ENCODE peak calls at places on chromosomes 4 and X, in seven cellular contexts. One of them, this sample, is unnamed.

GRCh38 chrX:43822015-43822414 is 60.2 kb downstream of the MAOB start:
- DNase-seq in spleen: no peak
- DNase-seq in psoas muscle: no peak
- DNase-seq in lower lobe of right lung: no peak
- DNase-seq in left ventricle myocardium inferior: no peak
- DNase-seq in endodermal cell: no peak
- DNase-seq in GM23248: peak; percentile 45
- DNase-seq in this sample: no peak

GRCh38 chrX:128460835-128461234 is 408.6 kb upstream of the ACTRT1 start:
- DNase-seq in spleen: no peak
- DNase-seq in psoas muscle: no peak
- DNase-seq in lower lobe of right lung: no peak
- DNase-seq in left ventricle myocardium inferior: no peak
- DNase-seq in endodermal cell: peak; percentile 45
- DNase-seq in GM23248: no peak
- DNase-seq in this sample: no peak

GRCh38 chr4:10095296-10095991 is 21.2 kb downstream of the WDR1 start:
- DNase-seq in spleen: no peak
- DNase-seq in psoas muscle: peak; percentile 25
- DNase-seq in lower lobe of right lung: no peak
- DNase-seq in left ventricle myocardium inferior: no peak
- DNase-seq in endodermal cell: no peak
- DNase-seq in GM23248: peak; percentile 37
- DNase-seq in this sample: no peak

GRCh38 chrX:41336447-41336846 is 2.5 kb downstream of the DDX3X start:
- DNase-seq in spleen: no peak
- DNase-seq in psoas muscle: no peak
- DNase-seq in lower lobe of right lung: no peak
- DNase-seq in left ventricle myocardium inferior: no peak
- DNase-seq in endodermal cell: peak; percentile 51
- DNase-seq in GM23248: no peak
- DNase-seq in this sample: no peak

GRCh38 chr4:151678048-151678853 is 82.6 kb downstream of the GATB start:
- DNase-seq in spleen: no peak
- DNase-seq in psoas muscle: no peak
- DNase-seq in lower lobe of right lung: no peak
- DNase-seq in left ventricle myocardium inferior: no peak
- DNase-seq in endodermal cell: no peak
- DNase-seq in GM23248: no peak
- DNase-seq in this sample: no peak

GRCh38 chr4:98466868-98467599 is 191.4 kb downstream of the TSPAN5 start:
- DNase-seq in spleen: no peak
- DNase-seq in psoas muscle: no peak
- DNase-seq in lower lobe of right lung: no peak
- DNase-seq in left ventricle myocardium inferior: no peak
- DNase-seq in endodermal cell: no peak
- DNase-seq in GM23248: peak; percentile 30
- DNase-seq in this sample: no peak

GRCh38 chr4:57148831-57149230 is 38.6 kb upstream of the IGFBP7 start:
- DNase-seq in spleen: no peak
- DNase-seq in psoas muscle: no peak
- DNase-seq in lower lobe of right lung: no peak
- DNase-seq in left ventricle myocardium inferior: no peak
- DNase-seq in endodermal cell: no peak
- DNase-seq in GM23248: peak; percentile 90
- DNase-seq in this sample: no peak

GRCh38 chrX:99078301-99078700 is 1331.8 kb downstream of the PCDH19 start:
- DNase-seq in spleen: no peak
- DNase-seq in psoas muscle: peak; percentile 9
- DNase-seq in lower lobe of right lung: no peak
- DNase-seq in left ventricle myocardium inferior: no peak
- DNase-seq in endodermal cell: no peak
- DNase-seq in GM23248: no peak
- DNase-seq in this sample: no peak

GRCh38 chrX:112235547-112235946 is 153.0 kb upstream of the TRPC5 start:
- DNase-seq in spleen: no peak
- DNase-seq in psoas muscle: no peak
- DNase-seq in lower lobe of right lung: no peak
- DNase-seq in left ventricle myocardium inferior: no peak
- DNase-seq in endodermal cell: no peak
- DNase-seq in GM23248: no peak
- DNase-seq in this sample: no peak

GRCh38 chrX:104318330-104319009 is 63.7 kb upstream of the ESX1 start:
- DNase-seq in spleen: no peak
- DNase-seq in psoas muscle: no peak
- DNase-seq in lower lobe of right lung: no peak
- DNase-seq in left ventricle myocardium inferior: no peak
- DNase-seq in endodermal cell: no peak
- DNase-seq in GM23248: peak; percentile 77
- DNase-seq in this sample: peak; percentile 62

GRCh38 chr4:22315643-22316042 is 200.2 kb downstream of the ADGRA3 start:
- DNase-seq in spleen: no peak
- DNase-seq in psoas muscle: no peak
- DNase-seq in lower lobe of right lung: no peak
- DNase-seq in left ventricle myocardium inferior: no peak
- DNase-seq in endodermal cell: no peak
- DNase-seq in GM23248: peak; percentile 67
- DNase-seq in this sample: no peak

GRCh38 chr4:102114118-102114630 is 231.1 kb downstream of the SLC39A8 start:
- DNase-seq in spleen: no peak
- DNase-seq in psoas muscle: no peak
- DNase-seq in lower lobe of right lung: no peak
- DNase-seq in left ventricle myocardium inferior: no peak
- DNase-seq in endodermal cell: no peak
- DNase-seq in GM23248: no peak
- DNase-seq in this sample: no peak

GRCh38 chrX:45714864-45715263 is 514.2 kb upstream of the DIPK2B start:
- DNase-seq in spleen: no peak
- DNase-seq in psoas muscle: no peak
- DNase-seq in lower lobe of right lung: no peak
- DNase-seq in left ventricle myocardium inferior: no peak
- DNase-seq in endodermal cell: no peak
- DNase-seq in GM23248: peak; percentile 79
- DNase-seq in this sample: no peak

GRCh38 chr4:19472669-19473068 is 779.0 kb upstream of the SLIT2 start:
- DNase-seq in spleen: no peak
- DNase-seq in psoas muscle: no peak
- DNase-seq in lower lobe of right lung: no peak
- DNase-seq in left ventricle myocardium inferior: no peak
- DNase-seq in endodermal cell: no peak
- DNase-seq in GM23248: peak; percentile 2
- DNase-seq in this sample: no peak

GRCh38 chrX:74421181-74422028 is at the start of gene SLC16A2:
- DNase-seq in spleen: peak; percentile 80
- DNase-seq in psoas muscle: peak; percentile 67
- DNase-seq in lower lobe of right lung: peak; percentile 61
- DNase-seq in left ventricle myocardium inferior: peak; percentile 70
- DNase-seq in endodermal cell: peak; percentile 85
- DNase-seq in GM23248: peak; percentile 75
- DNase-seq in this sample: peak; percentile 75

GRCh38 chr4:168621806-168622589 is 125.1 kb downstream of the PALLD start:
- DNase-seq in spleen: no peak
- DNase-seq in psoas muscle: no peak
- DNase-seq in lower lobe of right lung: no peak
- DNase-seq in left ventricle myocardium inferior: no peak
- DNase-seq in endodermal cell: no peak
- DNase-seq in GM23248: peak; percentile 74
- DNase-seq in this sample: no peak

GRCh38 chr4:155807021-155807420 is 48.2 kb downstream of the GUCY1B1 start:
- DNase-seq in spleen: no peak
- DNase-seq in psoas muscle: no peak
- DNase-seq in lower lobe of right lung: no peak
- DNase-seq in left ventricle myocardium inferior: no peak
- DNase-seq in endodermal cell: no peak
- DNase-seq in GM23248: peak; percentile 39
- DNase-seq in this sample: no peak

GRCh38 chrX:118726887-118727685 is at the start of gene IL13RA1:
- DNase-seq in spleen: peak; percentile 89
- DNase-seq in psoas muscle: peak; percentile 81
- DNase-seq in lower lobe of right lung: peak; percentile 87
- DNase-seq in left ventricle myocardium inferior: peak; percentile 76
- DNase-seq in endodermal cell: peak; percentile 91
- DNase-seq in GM23248: peak; percentile 91
- DNase-seq in this sample: peak; percentile 66

GRCh38 chr4:144451771-144452170 is 194.2 kb upstream of the HHIP start:
- DNase-seq in spleen: no peak
- DNase-seq in psoas muscle: no peak
- DNase-seq in lower lobe of right lung: no peak
- DNase-seq in left ventricle myocardium inferior: no peak
- DNase-seq in endodermal cell: no peak
- DNase-seq in GM23248: no peak
- DNase-seq in this sample: no peak
- H3K4me1 ChIP-seq in spleen: no peaks in the 10 kb centered on the region
- H3K4me1 ChIP-seq in psoas muscle: no peaks in the 10 kb centered on the region
- H3K4me1 ChIP-seq in lower lobe of right lung: no peaks in the 10 kb centered on the region
- H3K4me1 ChIP-seq in left ventricle myocardium inferior: no peaks in the 10 kb centered on the region
- H3K4me1 ChIP-seq in endodermal cell: no peaks in the 10 kb centered on the region
- H3K4me1 ChIP-seq in GM23248: no peaks in the 10 kb centered on the region
- H3K4me1 ChIP-seq in this sample: no peaks in the 10 kb centered on the region

GRCh38 chrX:150362599-150363481 is at the start of gene MAMLD1:
- DNase-seq in spleen: peak; percentile 89
- DNase-seq in psoas muscle: peak; percentile 78
- DNase-seq in lower lobe of right lung: peak; percentile 76
- DNase-seq in left ventricle myocardium inferior: peak; percentile 75
- DNase-seq in endodermal cell: peak; percentile 71
- DNase-seq in GM23248: peak; percentile 87
- DNase-seq in this sample: no peak

GRCh38 chrX:150363561-150364346 is 637 bp downstream of the MAMLD1 start:
- DNase-seq in spleen: peak; percentile 80
- DNase-seq in psoas muscle: peak; percentile 35
- DNase-seq in lower lobe of right lung: peak; percentile 47
- DNase-seq in left ventricle myocardium inferior: peak; percentile 19
- DNase-seq in endodermal cell: peak; percentile 67
- DNase-seq in GM23248: peak; percentile 76
- DNase-seq in this sample: no peak

GRCh38 chrX:150365051-150365952 is 2.2 kb downstream of the MAMLD1 start:
- DNase-seq in spleen: peak; percentile 87
- DNase-seq in psoas muscle: peak; percentile 75
- DNase-seq in lower lobe of right lung: peak; percentile 70
- DNase-seq in left ventricle myocardium inferior: peak; percentile 76
- DNase-seq in endodermal cell: peak; percentile 89
- DNase-seq in GM23248: peak; percentile 77
- DNase-seq in this sample: no peak

GRCh38 chrX:150365953-150366911 is 3.1 kb downstream of the MAMLD1 start:
- DNase-seq in spleen: peak; percentile 70
- DNase-seq in psoas muscle: peak; percentile 52
- DNase-seq in lower lobe of right lung: peak; percentile 54
- DNase-seq in left ventricle myocardium inferior: peak; percentile 48
- DNase-seq in endodermal cell: peak; percentile 71
- DNase-seq in GM23248: peak; percentile 66
- DNase-seq in this sample: no peak

GRCh38 chrX:150364347-150365050 is 1.4 kb downstream of the MAMLD1 start:
- DNase-seq in spleen: peak; percentile 82
- DNase-seq in psoas muscle: peak; percentile 19
- DNase-seq in lower lobe of right lung: peak; percentile 45
- DNase-seq in left ventricle myocardium inferior: peak; percentile 16
- DNase-seq in endodermal cell: peak; percentile 63
- DNase-seq in GM23248: peak; percentile 54
- DNase-seq in this sample: no peak
- H3K27ac ChIP-seq in spleen: peak overlapping the region; percentile 81
- H3K27ac ChIP-seq in psoas muscle: peak overlapping the region; percentile 86
- H3K27ac ChIP-seq in lower lobe of right lung: peak overlapping the region; percentile 68
- H3K27ac ChIP-seq in left ventricle myocardium inferior: peak overlapping the region; percentile 84
- H3K27ac ChIP-seq in endodermal cell: no peak overlapping the region
- H3K27ac ChIP-seq in GM23248: peak overlapping the region; percentile 63
- H3K27ac ChIP-seq in this sample: no peak overlapping the region

GRCh38 chr4:1242506-1243450 is 6.2 kb downstream of the CTBP1 start:
- DNase-seq in spleen: peak; percentile 74
- DNase-seq in psoas muscle: no peak
- DNase-seq in lower lobe of right lung: no peak
- DNase-seq in left ventricle myocardium inferior: peak; percentile 10
- DNase-seq in endodermal cell: peak; percentile 38
- DNase-seq in GM23248: no peak
- DNase-seq in this sample: no peak
- H3K4me1 ChIP-seq in spleen: peaks cover 62% of the 10 kb centered on the region
- H3K4me1 ChIP-seq in psoas muscle: peaks cover 70% of the 10 kb centered on the region
- H3K4me1 ChIP-seq in lower lobe of right lung: peaks cover 60% of the 10 kb centered on the region
- H3K4me1 ChIP-seq in left ventricle myocardium inferior: peaks cover 76% of the 10 kb centered on the region
- H3K4me1 ChIP-seq in endodermal cell: peaks cover 4% of the 10 kb centered on the region
- H3K4me1 ChIP-seq in GM23248: peaks cover 13% of the 10 kb centered on the region
- H3K4me1 ChIP-seq in this sample: peaks cover 12% of the 10 kb centered on the region

DNA sequence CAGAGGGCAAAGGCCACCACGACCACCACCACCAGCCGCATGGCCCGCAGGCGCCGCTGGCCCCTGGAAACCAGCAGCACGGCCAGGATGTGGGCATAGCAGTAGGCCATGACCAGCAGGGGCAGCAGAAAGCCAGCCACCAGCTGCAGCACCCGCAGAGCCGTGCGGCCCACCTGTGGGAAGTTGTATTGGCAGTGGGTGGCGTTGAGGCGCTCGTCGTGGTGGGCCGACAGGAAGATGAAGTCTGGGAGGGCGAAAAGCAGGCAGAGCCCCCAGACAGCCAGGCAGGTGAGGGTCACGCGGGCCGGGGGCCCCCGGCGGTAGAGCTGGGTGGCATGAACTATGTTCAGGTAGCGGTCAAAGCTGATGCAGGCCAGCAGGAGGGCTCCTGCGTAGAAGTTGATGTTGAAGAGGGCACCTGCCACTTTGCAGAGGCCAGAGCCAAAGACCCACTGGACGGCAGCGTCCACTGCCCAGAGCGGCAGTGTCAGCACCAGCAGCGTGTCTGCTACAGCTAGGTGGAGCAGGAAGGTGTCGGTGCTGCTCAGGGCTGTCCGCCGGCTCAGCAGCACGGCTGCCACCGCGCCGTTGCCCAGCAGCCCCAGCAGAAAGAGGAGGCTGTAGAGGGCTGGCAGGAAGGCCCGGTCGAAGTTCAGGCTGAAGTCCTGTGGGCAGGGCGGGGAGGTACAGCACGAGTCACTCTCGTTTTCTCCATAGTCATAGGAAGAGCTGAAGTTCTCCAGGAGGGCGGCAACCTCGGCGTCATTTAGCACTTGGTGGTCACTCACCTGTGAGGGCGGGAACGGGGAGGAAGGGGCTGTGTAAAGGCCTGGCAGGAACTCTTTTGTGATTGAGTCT is 1.4 kb downstream of the CXCR3 start:
- DNase-seq in spleen: peak; percentile 84
- DNase-seq in psoas muscle: no peak
- DNase-seq in lower lobe of right lung: no peak
- DNase-seq in left ventricle myocardium inferior: no peak
- DNase-seq in endodermal cell: peak; percentile 51
- DNase-seq in GM23248: no peak
- DNase-seq in this sample: no peak
- H3K27ac ChIP-seq in spleen: peak overlapping the region; percentile 71
- H3K27ac ChIP-seq in psoas muscle: no peak overlapping the region
- H3K27ac ChIP-seq in lower lobe of right lung: no peak overlapping the region
- H3K27ac ChIP-seq in left ventricle myocardium inferior: no peak overlapping the region
- H3K27ac ChIP-seq in endodermal cell: no peak overlapping the region
- H3K27ac ChIP-seq in GM23248: no peak overlapping the region
- H3K27ac ChIP-seq in this sample: no peak overlapping the region